ENCODE peak calls at places on chromosomes 16 and 17, in nine cellular contexts. One of them, this sample, is unnamed.

GRCh38 chr16:65410801-65411200 is 288.9 kb upstream of the CDH11 start:
- DNase-seq in kidney: no peak
- DNase-seq in small intestine: no peak
- DNase-seq in RWPE1: no peak
- DNase-seq in HS-5: no peak
- DNase-seq in aorta: no peak
- DNase-seq in Peyer's patch: no peak
- DNase-seq in NCI-H2171 treated with DMSO at 0.1 percent for 48 hours: no peak
- DNase-seq in RCC 7860: peak
- DNase-seq in this sample: no peak

GRCh38 chr16:7910116-7910515 is 577.5 kb downstream of the RBFOX1 start:
- DNase-seq in kidney: no peak
- DNase-seq in small intestine: no peak
- DNase-seq in RWPE1: no peak
- DNase-seq in HS-5: no peak
- DNase-seq in aorta: no peak
- DNase-seq in Peyer's patch: no peak
- DNase-seq in NCI-H2171 treated with DMSO at 0.1 percent for 48 hours: no peak
- DNase-seq in RCC 7860: no peak
- DNase-seq in this sample: no peak

GRCh38 chr16:22645868-22646267 is 135.2 kb downstream of the NPIPB5 start:
- DNase-seq in kidney: no peak
- DNase-seq in small intestine: no peak
- DNase-seq in RWPE1: no peak
- DNase-seq in HS-5: no peak
- DNase-seq in aorta: no peak
- DNase-seq in Peyer's patch: no peak
- DNase-seq in NCI-H2171 treated with DMSO at 0.1 percent for 48 hours: no peak
- DNase-seq in RCC 7860: no peak
- DNase-seq in this sample: no peak

GRCh38 chr17:80591788-80592187 is 47.1 kb downstream of the RPTOR start:
- DNase-seq in kidney: no peak
- DNase-seq in small intestine: no peak
- DNase-seq in RWPE1: no peak
- DNase-seq in HS-5: no peak
- DNase-seq in aorta: no peak
- DNase-seq in Peyer's patch: no peak
- DNase-seq in NCI-H2171 treated with DMSO at 0.1 percent for 48 hours: no peak
- DNase-seq in RCC 7860: no peak
- DNase-seq in this sample: no peak

GRCh38 chr16:27492588-27492979 is 57.1 kb downstream of the GTF3C1 start:
- DNase-seq in kidney: peak
- DNase-seq in small intestine: no peak
- DNase-seq in RWPE1: no peak
- DNase-seq in HS-5: no peak
- DNase-seq in aorta: peak
- DNase-seq in Peyer's patch: no peak
- DNase-seq in NCI-H2171 treated with DMSO at 0.1 percent for 48 hours: no peak
- DNase-seq in RCC 7860: no peak
- DNase-seq in this sample: no peak

GRCh38 chr16:88380099-88380498 is 2.7 kb upstream of the ZNF469 start:
- DNase-seq in kidney: no peak
- DNase-seq in small intestine: no peak
- DNase-seq in RWPE1: no peak
- DNase-seq in HS-5: no peak
- DNase-seq in aorta: peak
- DNase-seq in Peyer's patch: no peak
- DNase-seq in NCI-H2171 treated with DMSO at 0.1 percent for 48 hours: no peak
- DNase-seq in RCC 7860: no peak
- DNase-seq in this sample: no peak

GRCh38 chr16:30561212-30561816 is 3.1 kb upstream of the ZNF764 start:
- DNase-seq in kidney: peak
- DNase-seq in small intestine: peak
- DNase-seq in RWPE1: no peak
- DNase-seq in HS-5: no peak
- DNase-seq in aorta: peak
- DNase-seq in Peyer's patch: peak
- DNase-seq in NCI-H2171 treated with DMSO at 0.1 percent for 48 hours: no peak
- DNase-seq in RCC 7860: no peak
- DNase-seq in this sample: no peak

GRCh38 chr16:12157510-12158093 is 181.1 kb downstream of the SNX29 start:
- DNase-seq in kidney: no peak
- DNase-seq in small intestine: no peak
- DNase-seq in RWPE1: no peak
- DNase-seq in HS-5: peak
- DNase-seq in aorta: no peak
- DNase-seq in Peyer's patch: no peak
- DNase-seq in NCI-H2171 treated with DMSO at 0.1 percent for 48 hours: no peak
- DNase-seq in RCC 7860: peak
- DNase-seq in this sample: no peak

GRCh38 chr16:2462031-2462866 is 2.3 kb downstream of the TEDC2 start:
- DNase-seq in kidney: peak
- DNase-seq in small intestine: no peak
- DNase-seq in RWPE1: no peak
- DNase-seq in HS-5: no peak
- DNase-seq in aorta: no peak
- DNase-seq in Peyer's patch: no peak
- DNase-seq in NCI-H2171 treated with DMSO at 0.1 percent for 48 hours: no peak
- DNase-seq in RCC 7860: no peak
- DNase-seq in this sample: no peak

GRCh38 chr17:31538080-31538762 is 146.7 kb downstream of the RAB11FIP4 start:
- DNase-seq in kidney: peak
- DNase-seq in small intestine: no peak
- DNase-seq in RWPE1: no peak
- DNase-seq in HS-5: no peak
- DNase-seq in aorta: no peak
- DNase-seq in Peyer's patch: peak
- DNase-seq in NCI-H2171 treated with DMSO at 0.1 percent for 48 hours: peak
- DNase-seq in RCC 7860: no peak
- DNase-seq in this sample: no peak

GRCh38 chr17:49132699-49133364 is at the start of gene B4GALNT2:
- DNase-seq in kidney: peak
- DNase-seq in small intestine: peak
- DNase-seq in RWPE1: no peak
- DNase-seq in HS-5: no peak
- DNase-seq in aorta: no peak
- DNase-seq in Peyer's patch: no peak
- DNase-seq in NCI-H2171 treated with DMSO at 0.1 percent for 48 hours: no peak
- DNase-seq in RCC 7860: no peak
- DNase-seq in this sample: no peak

GRCh38 chr16:84486551-84487235 is 17.8 kb downstream of the MEAK7 start:
- DNase-seq in kidney: no peak
- DNase-seq in small intestine: no peak
- DNase-seq in RWPE1: no peak
- DNase-seq in HS-5: no peak
- DNase-seq in aorta: peak
- DNase-seq in Peyer's patch: peak
- DNase-seq in NCI-H2171 treated with DMSO at 0.1 percent for 48 hours: no peak
- DNase-seq in RCC 7860: no peak
- DNase-seq in this sample: no peak

GRCh38 chr16:88721815-88722755 is 15.8 kb downstream of the CTU2 start:
- DNase-seq in kidney: no peak
- DNase-seq in small intestine: no peak
- DNase-seq in RWPE1: no peak
- DNase-seq in HS-5: no peak
- DNase-seq in aorta: no peak
- DNase-seq in Peyer's patch: no peak
- DNase-seq in NCI-H2171 treated with DMSO at 0.1 percent for 48 hours: no peak
- DNase-seq in RCC 7860: no peak
- DNase-seq in this sample: no peak

GRCh38 chr17:58312021-58312630 is 16.5 kb downstream of the TSPOAP1 start:
- DNase-seq in kidney: peak
- DNase-seq in small intestine: no peak
- DNase-seq in RWPE1: no peak
- DNase-seq in HS-5: no peak
- DNase-seq in aorta: no peak
- DNase-seq in Peyer's patch: peak
- DNase-seq in NCI-H2171 treated with DMSO at 0.1 percent for 48 hours: no peak
- DNase-seq in RCC 7860: no peak
- DNase-seq in this sample: no peak

GRCh38 chr16:30977502-30977901 is 7.5 kb upstream of the HSD3B7 start:
- DNase-seq in kidney: no peak
- DNase-seq in small intestine: no peak
- DNase-seq in RWPE1: no peak
- DNase-seq in HS-5: no peak
- DNase-seq in aorta: peak
- DNase-seq in Peyer's patch: no peak
- DNase-seq in NCI-H2171 treated with DMSO at 0.1 percent for 48 hours: no peak
- DNase-seq in RCC 7860: no peak
- DNase-seq in this sample: no peak

GRCh38 chr16:58499615-58500328 is at the start of gene NDRG4:
- DNase-seq in kidney: peak
- DNase-seq in small intestine: peak
- DNase-seq in RWPE1: peak
- DNase-seq in HS-5: peak
- DNase-seq in aorta: no peak
- DNase-seq in Peyer's patch: peak
- DNase-seq in NCI-H2171 treated with DMSO at 0.1 percent for 48 hours: peak
- DNase-seq in RCC 7860: peak
- DNase-seq in this sample: peak

GRCh38 chr16:26860506-26860905 is 206.2 kb upstream of the C16orf82 start:
- DNase-seq in kidney: no peak
- DNase-seq in small intestine: no peak
- DNase-seq in RWPE1: no peak
- DNase-seq in HS-5: no peak
- DNase-seq in aorta: no peak
- DNase-seq in Peyer's patch: no peak
- DNase-seq in NCI-H2171 treated with DMSO at 0.1 percent for 48 hours: no peak
- DNase-seq in RCC 7860: no peak
- DNase-seq in this sample: no peak

GRCh38 chr17:57135748-57136342 is 50.8 kb downstream of the AKAP1 start:
- DNase-seq in kidney: no peak
- DNase-seq in small intestine: no peak
- DNase-seq in RWPE1: no peak
- DNase-seq in HS-5: no peak
- DNase-seq in aorta: no peak
- DNase-seq in Peyer's patch: no peak
- DNase-seq in NCI-H2171 treated with DMSO at 0.1 percent for 48 hours: no peak
- DNase-seq in RCC 7860: no peak
- DNase-seq in this sample: no peak

GRCh38 chr17:62804822-62805221 is 3.3 kb downstream of the MARCHF10 start:
- DNase-seq in kidney: no peak
- DNase-seq in small intestine: no peak
- DNase-seq in RWPE1: peak
- DNase-seq in HS-5: no peak
- DNase-seq in aorta: no peak
- DNase-seq in Peyer's patch: no peak
- DNase-seq in NCI-H2171 treated with DMSO at 0.1 percent for 48 hours: no peak
- DNase-seq in RCC 7860: peak
- DNase-seq in this sample: no peak

GRCh38 chr17:55668581-55668980 is 54.1 kb downstream of the TMEM100 start:
- DNase-seq in kidney: no peak
- DNase-seq in small intestine: no peak
- DNase-seq in RWPE1: no peak
- DNase-seq in HS-5: no peak
- DNase-seq in aorta: no peak
- DNase-seq in Peyer's patch: no peak
- DNase-seq in NCI-H2171 treated with DMSO at 0.1 percent for 48 hours: no peak
- DNase-seq in RCC 7860: no peak
- DNase-seq in this sample: no peak

GRCh38 chr17:27489045-27489715 is 32.9 kb downstream of the KSR1 start:
- DNase-seq in kidney: peak
- DNase-seq in small intestine: peak
- DNase-seq in RWPE1: peak
- DNase-seq in HS-5: no peak
- DNase-seq in aorta: peak
- DNase-seq in Peyer's patch: no peak
- DNase-seq in NCI-H2171 treated with DMSO at 0.1 percent for 48 hours: peak
- DNase-seq in RCC 7860: no peak
- DNase-seq in this sample: no peak

GRCh38 chr16:87207509-87207908 is 109.7 kb downstream of the C16orf95 start:
- DNase-seq in kidney: no peak
- DNase-seq in small intestine: no peak
- DNase-seq in RWPE1: peak
- DNase-seq in HS-5: no peak
- DNase-seq in aorta: no peak
- DNase-seq in Peyer's patch: no peak
- DNase-seq in NCI-H2171 treated with DMSO at 0.1 percent for 48 hours: no peak
- DNase-seq in RCC 7860: no peak
- DNase-seq in this sample: no peak

GRCh38 chr17:10610821-10611323 is 46.2 kb downstream of the MYH3 start:
- DNase-seq in kidney: no peak
- DNase-seq in small intestine: no peak
- DNase-seq in RWPE1: no peak
- DNase-seq in HS-5: no peak
- DNase-seq in aorta: no peak
- DNase-seq in Peyer's patch: no peak
- DNase-seq in NCI-H2171 treated with DMSO at 0.1 percent for 48 hours: no peak
- DNase-seq in RCC 7860: peak
- DNase-seq in this sample: no peak

GRCh38 chr16:24800586-24800985 is 45.2 kb upstream of the SLC5A11 start:
- DNase-seq in kidney: no peak
- DNase-seq in small intestine: no peak
- DNase-seq in RWPE1: peak
- DNase-seq in HS-5: no peak
- DNase-seq in aorta: no peak
- DNase-seq in Peyer's patch: no peak
- DNase-seq in NCI-H2171 treated with DMSO at 0.1 percent for 48 hours: no peak
- DNase-seq in RCC 7860: peak
- DNase-seq in this sample: no peak

GRCh38 chr17:9074106-9074505 is 52.8 kb downstream of the NTN1 start:
- DNase-seq in kidney: peak
- DNase-seq in small intestine: no peak
- DNase-seq in RWPE1: no peak
- DNase-seq in HS-5: no peak
- DNase-seq in aorta: no peak
- DNase-seq in Peyer's patch: no peak
- DNase-seq in NCI-H2171 treated with DMSO at 0.1 percent for 48 hours: no peak
- DNase-seq in RCC 7860: peak
- DNase-seq in this sample: no peak